ENCODE peak calls at places on chromosomes 4 and X, in ten cellular contexts. A is progenitor cell of endocrine pancreas, H is HFF-Myc, Q is GM12865, P is testis, W is IMR-90, M is lower lobe of right lung, T is fibroblast of lung, V is natural killer cell, L is mucosa of descending colon. O is an unnamed sample.

GRCh38 chrX:28177202-28177601 is 196.0 kb upstream of the DCAF8L1 start:
- DNase-seq in L (peak), T (no peak), P (no peak), A (no peak), V (no peak), Q (peak), M (no peak), H (no peak), W (no peak), O (no peak)

GRCh38 chr4:129358571-129358970 is 262.6 kb downstream of the C4orf33 start:
- DNase-seq in M (no peak), P (no peak), H (no peak), T (peak), V (no peak), A (no peak), Q (no peak), L (no peak), W (peak), O (no peak)

GRCh38 chr4:86451560-86452322 is 91.9 kb upstream of the MAPK10 start:
- DNase-seq in M (no peak), L (no peak), A (no peak), W (peak), T (peak), H (no peak), Q (no peak), P (no peak), V (no peak), O (no peak)

GRCh38 chr4:123229326-123229725 is 167.3 kb upstream of the SPRY1 start:
- DNase-seq in T (no peak), L (no peak), V (no peak), W (no peak), Q (no peak), M (no peak), H (no peak), P (no peak), A (no peak), O (no peak)

GRCh38 chrX:115679460-115679859 is 118.5 kb downstream of the PLS3 start:
- DNase-seq in P (no peak), W (peak), V (no peak), M (no peak), Q (peak), L (no peak), T (peak), A (no peak), H (no peak), O (no peak)

GRCh38 chrX:143669395-143669794 is 33.5 kb upstream of the SLITRK4 start:
- DNase-seq in W (no peak), P (no peak), M (no peak), T (no peak), V (no peak), A (no peak), L (no peak), H (no peak), Q (no peak), O (no peak)

GRCh38 chr4:182931691-182932297 is 14.6 kb upstream of the DCTD start:
- DNase-seq in M (no peak), T (peak), V (no peak), A (no peak), W (peak), L (no peak), H (no peak), P (no peak), Q (no peak), O (no peak)

GRCh38 chrX:118685393-118685792 is 42.0 kb upstream of the IL13RA1 start:
- DNase-seq in M (no peak), H (no peak), L (no peak), A (no peak), Q (no peak), P (no peak), T (no peak), V (no peak), W (no peak), O (no peak)

GRCh38 chr4:15758294-15758693 is 19.8 kb upstream of the CD38 start:
- DNase-seq in M (no peak), L (no peak), P (no peak), A (no peak), H (no peak), W (no peak), Q (no peak), T (no peak), V (no peak), O (no peak)

GRCh38 chr4:77433102-77433733 is 172.4 kb upstream of the CXCL13 start:
- DNase-seq in H (peak), L (peak), T (peak), V (no peak), A (no peak), M (no peak), Q (peak), W (peak), P (peak), O (no peak)

GRCh38 chr4:8410641-8411271 is 29.8 kb downstream of the ACOX3 start:
- DNase-seq in W (peak), V (no peak), Q (no peak), A (peak), M (peak), T (peak), H (no peak), P (peak), L (peak), O (peak)

GRCh38 chrX:63514575-63514967 is 163.4 kb upstream of the SPIN4 start:
- DNase-seq in L (no peak), M (no peak), V (no peak), T (peak), H (no peak), Q (no peak), W (no peak), P (no peak), A (no peak), O (no peak)

GRCh38 chr4:182905038-182905437 is 12.1 kb downstream of the DCTD start:
- DNase-seq in V (no peak), W (no peak), A (no peak), T (no peak), H (no peak), P (no peak), Q (no peak), M (no peak), L (no peak), O (no peak)

GRCh38 chrX:124098089-124098488 is 136.6 kb downstream of the STAG2 start:
- DNase-seq in L (no peak), T (peak), A (no peak), P (no peak), V (no peak), H (peak), W (peak), M (no peak), Q (peak), O (peak)

GRCh38 chr4:6369511-6369910 is 99.9 kb downstream of the WFS1 start:
- DNase-seq in A (no peak), H (no peak), P (no peak), M (no peak), Q (no peak), V (no peak), L (no peak), T (no peak), W (no peak), O (no peak)

GRCh38 chr4:13322681-13323101 is 161.4 kb downstream of the RAB28 start:
- DNase-seq in Q (no peak), P (no peak), H (peak), L (no peak), A (no peak), V (no peak), W (peak), M (no peak), T (peak), O (no peak)

GRCh38 chrX:47321386-47321785 is 49.0 kb upstream of the ZNF157 start:
- DNase-seq in P (peak), A (peak), W (peak), M (peak), V (no peak), T (peak), L (peak), Q (no peak), H (peak), O (peak)

GRCh38 chrX:63764946-63765345 is 20.1 kb downstream of the ARHGEF9 start:
- DNase-seq in W (peak), L (no peak), H (no peak), Q (no peak), P (no peak), M (no peak), T (peak), V (no peak), A (no peak), O (no peak)

GRCh38 chr4:39305902-39306677 is 60.1 kb downstream of the RFC1 start:
- DNase-seq in T (peak), P (no peak), H (no peak), V (no peak), L (no peak), W (no peak), A (no peak), Q (no peak), M (no peak), O (no peak)

GRCh38 chr4:8745828-8746225 is 125.8 kb downstream of the HMX1 start:
- DNase-seq in V (no peak), W (no peak), T (no peak), M (peak), H (no peak), A (no peak), P (no peak), L (no peak), Q (no peak), O (no peak)

GRCh38 chrX:108018659-108019381 is 26.0 kb upstream of the VSIG1 start:
- DNase-seq in Q (peak), A (no peak), L (no peak), H (no peak), P (no peak), V (no peak), M (no peak), W (no peak), T (no peak), O (no peak)

GRCh38 chr4:69546121-69546520 is 50.4 kb upstream of the UGT2B4 start:
- DNase-seq in V (no peak), W (no peak), L (no peak), A (no peak), T (peak), Q (no peak), M (no peak), P (no peak), H (no peak), O (no peak)

GRCh38 chrX:13764765-13765164 is 30.2 kb downstream of the OFD1 start:
- DNase-seq in T (peak), P (peak), L (no peak), V (no peak), A (no peak), H (no peak), Q (no peak), M (no peak), W (no peak), O (peak)

GRCh38 chr4:45122406-45122805 is 396.1 kb upstream of the GNPDA2 start:
- DNase-seq in Q (no peak), H (no peak), T (no peak), W (no peak), L (no peak), P (no peak), V (no peak), A (no peak), M (no peak), O (no peak)

GRCh38 chr4:99540287-99540939 is 23.4 kb downstream of the TRMT10A start:
- DNase-seq in H (no peak), A (no peak), P (no peak), W (no peak), Q (no peak), T (no peak), V (no peak), M (no peak), L (no peak), O (no peak)

GRCh38 chrX:1500701-1501624 is 36.0 kb downstream of the P2RY8 start:
- DNase-seq in M (no peak), P (no peak), Q (peak), W (no peak), A (no peak), V (peak), T (no peak), L (no peak), H (no peak), O (no peak)

GRCh38 chr4:109977854-109978501 is 65.3 kb downstream of the EGF start:
- DNase-seq in T (peak), Q (peak), A (no peak), V (no peak), L (peak), W (peak), M (no peak), H (no peak), P (peak), O (no peak)

GRCh38 chrX:46903458-46904242 is 8.6 kb upstream of the JADE3 start:
- DNase-seq in T (peak), V (peak), M (peak), Q (peak), P (peak), W (peak), H (peak), A (peak), L (peak), O (peak)

GRCh38 chr4:38514465-38515146 is 149.4 kb upstream of the KLF3 start:
- DNase-seq in T (no peak), A (no peak), L (no peak), V (no peak), H (no peak), W (no peak), Q (no peak), M (no peak), P (no peak), O (no peak)

GRCh38 chrX:75155830-75156525 is at the start of gene ABCB7:
- DNase-seq in A (peak), P (peak), H (peak), V (peak), L (peak), Q (peak), T (peak), M (peak), W (peak), O (peak)
- TF ChIP-seq CTCF in A (peak), P (no peak), H (peak), V (no peak), L (no peak), Q (no peak), T (peak), M (peak), W (peak), O (no peak)

GRCh38 chrX:135295944-135296305 is 13.4 kb upstream of the ETDC start:
- DNase-seq in M (no peak), W (no peak), A (no peak), V (no peak), H (no peak), P (no peak), T (no peak), L (no peak), Q (no peak), O (no peak)

DNA sequence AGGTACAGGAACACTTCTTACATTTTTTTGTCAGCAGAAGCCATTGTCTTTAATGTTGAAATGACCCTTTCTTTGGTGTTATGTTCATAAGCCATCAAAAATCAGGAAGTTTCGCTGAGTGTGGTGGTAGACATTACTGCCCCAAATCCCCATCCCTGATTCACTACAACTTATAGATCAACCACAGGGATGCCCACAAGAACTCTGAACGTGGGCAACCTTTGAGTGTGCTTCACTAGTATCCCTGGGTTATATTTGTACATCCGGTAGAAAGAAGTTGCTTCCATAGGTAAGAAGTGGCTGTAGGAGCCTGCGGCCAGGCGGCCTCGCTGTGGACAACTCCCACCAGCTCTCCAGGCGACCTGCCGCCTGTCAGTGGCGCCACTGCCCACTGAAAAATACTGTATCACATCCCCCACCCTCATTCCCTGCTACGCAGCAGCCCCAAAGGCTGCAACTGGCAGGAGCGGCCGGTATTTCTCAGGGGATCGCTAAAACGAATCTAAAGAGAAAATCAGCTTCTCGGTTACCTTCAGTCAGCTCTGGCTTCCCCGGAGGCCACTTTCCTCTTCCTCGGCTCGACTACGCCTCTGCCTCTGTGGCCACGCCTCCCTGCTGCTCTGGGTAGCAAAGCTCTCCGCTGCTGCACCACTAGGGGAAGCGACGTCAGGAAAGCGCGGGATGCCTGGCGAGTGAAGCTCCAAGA is 13.9 kb upstream of the ETDC start:
- DNase-seq in L (peak), H (no peak), Q (peak), W (peak), A (peak), V (peak), T (peak), P (peak), M (peak), O (peak)
- TF ChIP-seq CTCF in L (no peak), H (peak), Q (peak), W (peak), A (peak), V (no peak), T (peak), P (no peak), M (no peak), O (peak)

GRCh38 chr4:27003602-27004238 is 143.1 kb downstream of the STIM2 start:
- DNase-seq in V (no peak), T (peak), W (peak), Q (no peak), H (peak), L (no peak), A (no peak), P (no peak), M (no peak), O (no peak)

GRCh38 chr4:27001398-27002164 is 140.9 kb downstream of the STIM2 start:
- DNase-seq in M (no peak), V (no peak), L (no peak), P (no peak), W (no peak), Q (no peak), T (no peak), H (no peak), A (no peak), O (no peak)

GRCh38 chr4:27000122-27000521 is 139.5 kb downstream of the STIM2 start:
- DNase-seq in L (no peak), A (no peak), V (no peak), P (no peak), T (no peak), Q (no peak), W (no peak), H (no peak), M (no peak), O (no peak)

GRCh38 chr4:26999689-27000088 is 139.0 kb downstream of the STIM2 start:
- DNase-seq in A (no peak), T (no peak), P (no peak), M (no peak), H (no peak), Q (no peak), V (no peak), W (no peak), L (no peak), O (no peak)

DNA sequence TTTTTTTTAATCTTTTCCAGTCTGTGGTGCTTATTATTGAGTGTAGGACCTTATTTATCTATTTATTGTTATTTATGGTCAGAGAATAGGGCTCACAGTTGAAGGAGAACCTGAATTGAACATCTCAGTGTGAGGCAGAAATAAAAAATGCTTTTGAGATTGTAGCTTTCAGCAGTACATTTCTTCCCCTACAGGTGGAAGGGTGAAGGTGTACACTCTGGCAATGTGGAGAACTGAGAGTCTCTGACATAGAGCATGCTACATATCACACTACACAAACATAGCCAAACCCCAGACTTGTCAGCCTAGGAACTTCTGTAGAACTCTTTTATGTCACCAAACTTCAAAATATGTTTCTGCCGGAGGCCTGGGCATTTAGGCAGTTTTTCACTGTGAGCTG is 140.2 kb downstream of the STIM2 start:
- DNase-seq in A (no peak), L (no peak), P (no peak), M (no peak), Q (peak), V (no peak), T (no peak), H (no peak), W (no peak), O (no peak)
- TF ChIP-seq CTCF in A (peak), L (no peak), P (peak), M (no peak), Q (peak), V (no peak), T (no peak), H (no peak), W (peak), O (peak)

GRCh38 chr4:83830138-83830537 is 294.2 kb downstream of the GPAT3 start:
- DNase-seq in W (no peak), P (no peak), A (no peak), V (no peak), Q (no peak), H (no peak), M (no peak), L (no peak), T (no peak), O (no peak)
- TF ChIP-seq CTCF in W (no peak), P (no peak), A (no peak), V (no peak), Q (no peak), H (no peak), M (no peak), L (no peak), T (no peak), O (no peak)

DNA sequence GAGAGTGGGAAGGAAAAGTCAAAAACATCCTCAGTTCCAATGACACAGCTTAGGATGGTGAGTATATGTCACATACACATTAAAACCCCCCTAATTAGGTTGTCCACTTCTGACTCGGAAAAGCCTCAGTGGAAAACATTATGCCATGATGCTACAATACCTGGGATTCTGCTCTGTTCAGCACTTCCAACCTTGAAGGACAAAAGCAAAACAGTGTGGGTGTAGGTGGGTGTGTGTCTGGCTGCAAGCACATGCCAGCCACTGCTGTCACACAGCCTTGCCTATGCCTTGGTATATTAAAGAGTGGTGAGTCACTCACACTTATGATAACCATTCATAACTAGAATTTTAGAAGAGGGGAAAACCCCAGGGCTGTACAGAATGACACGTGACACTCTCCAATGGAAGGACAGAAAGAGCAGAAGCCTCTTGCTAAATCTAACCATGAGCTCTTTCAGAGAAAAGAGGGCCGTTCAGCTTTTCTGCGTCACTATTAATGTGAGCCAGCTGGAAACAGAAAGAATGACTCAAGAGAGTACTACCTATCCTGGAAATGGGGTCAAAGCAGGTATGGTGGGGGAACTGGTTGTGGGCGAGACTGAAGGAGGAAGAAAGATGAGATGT is 159.6 kb downstream of the TET2 start:
- DNase-seq in L (no peak), H (no peak), A (no peak), Q (peak), W (no peak), V (no peak), P (no peak), T (peak), M (no peak), O (no peak)
- TF ChIP-seq CTCF in L (no peak), H (no peak), A (no peak), Q (no peak), W (no peak), V (no peak), P (no peak), T (no peak), M (no peak), O (no peak)

GRCh38 chrX:65985922-65986588 is 53.8 kb downstream of the VSIG4 start:
- DNase-seq in Q (peak), W (peak), A (no peak), H (peak), M (no peak), T (peak), V (peak), L (peak), P (peak), O (no peak)
- TF ChIP-seq CTCF in Q (peak), W (peak), A (peak), H (peak), M (peak), T (peak), V (peak), L (no peak), P (peak), O (peak)

DNA sequence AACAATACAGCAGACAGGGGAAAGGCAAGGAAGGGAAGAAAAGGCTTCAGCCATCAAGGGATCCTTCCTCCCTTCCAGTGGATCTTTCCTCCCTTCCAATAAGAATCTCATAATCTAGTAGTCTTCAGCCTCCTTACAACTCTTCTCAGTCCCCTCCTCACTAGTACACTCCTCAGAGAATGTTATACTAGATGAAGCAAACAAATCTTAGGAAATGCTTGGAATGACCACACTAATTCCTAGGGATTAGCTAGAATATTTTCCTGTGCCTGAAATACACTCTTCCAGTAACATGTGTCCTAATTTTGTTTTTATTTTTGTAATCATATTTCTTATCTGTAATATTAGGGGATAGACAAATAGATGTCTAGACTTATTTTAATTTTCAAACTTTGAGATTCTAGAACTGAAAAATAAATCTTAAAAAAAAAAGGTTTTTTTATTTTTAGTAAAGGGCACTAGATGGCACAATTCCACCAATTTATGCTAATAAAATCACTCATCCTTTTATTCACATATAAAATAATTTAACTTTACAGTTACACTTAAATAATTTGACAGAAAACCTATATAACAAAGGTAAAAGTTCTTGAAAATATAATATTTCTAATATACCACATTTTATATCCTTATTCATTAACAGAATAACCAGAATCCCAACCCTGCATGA is 7.0 kb upstream of the STPG2 start:
- DNase-seq in T (peak), P (no peak), A (no peak), V (no peak), W (peak), H (no peak), L (no peak), M (no peak), Q (no peak), O (no peak)
- TF ChIP-seq CTCF in T (no peak), P (no peak), A (peak), V (peak), W (peak), H (no peak), L (no peak), M (no peak), Q (no peak), O (peak)